ENCODE peak calls at places on chromosomes 16 and 17, in four cellular contexts. O is posterior vena cava, K is tibial artery, H is heart right ventricle. B is an unnamed sample.

GRCh38 chr17:55420776-55421178 is 858 bp downstream of the MMD start:
- DNase-seq in O (peak), K (peak), H (peak), B (peak)

GRCh38 chr17:74089869-74090464 is 113.5 kb upstream of the RPL38 start:
- DNase-seq in O (no peak), K (no peak), H (no peak), B (peak)

GRCh38 chr16:61295311-61295710 is 740.9 kb downstream of the CDH8 start:
- DNase-seq in O (no peak), K (no peak), H (no peak), B (no peak)

GRCh38 chr17:33233855-33234228 is 59.3 kb downstream of the ASIC2 start:
- DNase-seq in O (no peak), K (no peak), H (no peak), B (no peak)

GRCh38 chr17:34637548-34638525 is 58.5 kb downstream of the TMEM132E start:
- DNase-seq in O (peak), K (peak), H (peak), B (peak)

GRCh38 chr17:61149862-61150362 is 249.7 kb upstream of the TBX2 start:
- DNase-seq in O (no peak), K (no peak), H (no peak), B (no peak)

GRCh38 chr17:75350706-75351105 is 54.8 kb downstream of the GRB2 start:
- DNase-seq in O (no peak), K (no peak), H (no peak), B (no peak)

GRCh38 chr17:47955497-47956461 is 1.9 kb downstream of the PRR15L start:
- DNase-seq in O (no peak), K (no peak), H (no peak), B (no peak)

GRCh38 chr17:13413001-13413400 is 188.7 kb downstream of the HS3ST3A1 start:
- DNase-seq in O (no peak), K (no peak), H (no peak), B (no peak)

GRCh38 chr17:38430316-38430715 is 2.1 kb downstream of the ARHGAP23 start:
- DNase-seq in O (no peak), K (no peak), H (no peak), B (no peak)

B was measured in germinal center.